ENCODE peak calls at places on chromosomes 12 and 14, in ten cellular contexts. One of them, this sample, is unnamed.

GRCh38 chr14:54893151-54893760 is 9.4 kb downstream of the GCH1 start:
- DNase-seq in mesothelial cell of epicardium: no peak
- DNase-seq in epithelial cell of esophagus: peak
- DNase-seq in posterior cingulate gyrus: no peak
- DNase-seq in SJSA1: peak
- DNase-seq in pulmonary artery endothelial cell: no peak
- DNase-seq in NCI-H446: peak
- DNase-seq in retina: no peak
- DNase-seq in MG63: peak
- DNase-seq in fibroblast of the aortic adventitia: peak
- DNase-seq in this sample: peak

GRCh38 chr14:22898302-22898894 is 15.4 kb downstream of the REM2 start:
- DNase-seq in MG63: no peak
- DNase-seq in epithelial cell of esophagus: peak
- DNase-seq in NCI-H446: no peak
- DNase-seq in mesothelial cell of epicardium: no peak
- DNase-seq in retina: no peak
- DNase-seq in fibroblast of the aortic adventitia: peak
- DNase-seq in posterior cingulate gyrus: no peak
- DNase-seq in SJSA1: peak
- DNase-seq in pulmonary artery endothelial cell: no peak
- DNase-seq in this sample: no peak

GRCh38 chr14:84087986-84088531 is 1441.9 kb upstream of the FLRT2 start:
- DNase-seq in MG63: no peak
- DNase-seq in fibroblast of the aortic adventitia: peak
- DNase-seq in pulmonary artery endothelial cell: no peak
- DNase-seq in posterior cingulate gyrus: no peak
- DNase-seq in retina: no peak
- DNase-seq in SJSA1: no peak
- DNase-seq in mesothelial cell of epicardium: no peak
- DNase-seq in NCI-H446: no peak
- DNase-seq in epithelial cell of esophagus: no peak
- DNase-seq in this sample: peak

GRCh38 chr12:78797201-78797931 is 67.2 kb upstream of the SYT1 start:
- DNase-seq in MG63: no peak
- DNase-seq in epithelial cell of esophagus: peak
- DNase-seq in fibroblast of the aortic adventitia: peak
- DNase-seq in posterior cingulate gyrus: no peak
- DNase-seq in retina: no peak
- DNase-seq in NCI-H446: no peak
- DNase-seq in mesothelial cell of epicardium: no peak
- DNase-seq in SJSA1: no peak
- DNase-seq in pulmonary artery endothelial cell: no peak
- DNase-seq in this sample: no peak

GRCh38 chr12:117028254-117028653 is 71.0 kb downstream of the TESC start:
- DNase-seq in epithelial cell of esophagus: no peak
- DNase-seq in SJSA1: no peak
- DNase-seq in mesothelial cell of epicardium: no peak
- DNase-seq in posterior cingulate gyrus: no peak
- DNase-seq in NCI-H446: no peak
- DNase-seq in retina: no peak
- DNase-seq in pulmonary artery endothelial cell: no peak
- DNase-seq in fibroblast of the aortic adventitia: no peak
- DNase-seq in MG63: no peak
- DNase-seq in this sample: no peak

GRCh38 chr14:77071938-77072388 is 26.1 kb upstream of the CIPC start:
- DNase-seq in NCI-H446: no peak
- DNase-seq in posterior cingulate gyrus: no peak
- DNase-seq in epithelial cell of esophagus: peak
- DNase-seq in mesothelial cell of epicardium: no peak
- DNase-seq in fibroblast of the aortic adventitia: no peak
- DNase-seq in retina: no peak
- DNase-seq in SJSA1: no peak
- DNase-seq in MG63: no peak
- DNase-seq in pulmonary artery endothelial cell: no peak
- DNase-seq in this sample: no peak

GRCh38 chr14:33386140-33386539 is 447.5 kb downstream of the NPAS3 start:
- DNase-seq in MG63: no peak
- DNase-seq in fibroblast of the aortic adventitia: no peak
- DNase-seq in pulmonary artery endothelial cell: no peak
- DNase-seq in epithelial cell of esophagus: no peak
- DNase-seq in NCI-H446: no peak
- DNase-seq in posterior cingulate gyrus: no peak
- DNase-seq in SJSA1: no peak
- DNase-seq in retina: no peak
- DNase-seq in mesothelial cell of epicardium: no peak
- DNase-seq in this sample: no peak

GRCh38 chr12:128783129-128783574 is 40.6 kb downstream of the SLC15A4 start:
- DNase-seq in SJSA1: peak
- DNase-seq in posterior cingulate gyrus: no peak
- DNase-seq in MG63: peak
- DNase-seq in NCI-H446: no peak
- DNase-seq in mesothelial cell of epicardium: no peak
- DNase-seq in fibroblast of the aortic adventitia: peak
- DNase-seq in retina: no peak
- DNase-seq in pulmonary artery endothelial cell: no peak
- DNase-seq in epithelial cell of esophagus: no peak
- DNase-seq in this sample: no peak

GRCh38 chr12:69556383-69556782 is 28.9 kb upstream of the CCT2 start:
- DNase-seq in SJSA1: peak
- DNase-seq in MG63: peak
- DNase-seq in pulmonary artery endothelial cell: no peak
- DNase-seq in NCI-H446: no peak
- DNase-seq in posterior cingulate gyrus: no peak
- DNase-seq in epithelial cell of esophagus: no peak
- DNase-seq in mesothelial cell of epicardium: no peak
- DNase-seq in fibroblast of the aortic adventitia: no peak
- DNase-seq in retina: no peak
- DNase-seq in this sample: no peak

GRCh38 chr14:73173092-73173735 is 36.9 kb downstream of the PSEN1 start:
- DNase-seq in NCI-H446: no peak
- DNase-seq in retina: peak
- DNase-seq in MG63: no peak
- DNase-seq in pulmonary artery endothelial cell: peak
- DNase-seq in posterior cingulate gyrus: no peak
- DNase-seq in epithelial cell of esophagus: peak
- DNase-seq in fibroblast of the aortic adventitia: peak
- DNase-seq in mesothelial cell of epicardium: no peak
- DNase-seq in SJSA1: peak
- DNase-seq in this sample: peak

GRCh38 chr12:102631274-102631673 is 150.9 kb upstream of the IGF1 start:
- DNase-seq in retina: no peak
- DNase-seq in mesothelial cell of epicardium: no peak
- DNase-seq in epithelial cell of esophagus: peak
- DNase-seq in MG63: no peak
- DNase-seq in posterior cingulate gyrus: no peak
- DNase-seq in NCI-H446: no peak
- DNase-seq in SJSA1: peak
- DNase-seq in pulmonary artery endothelial cell: no peak
- DNase-seq in fibroblast of the aortic adventitia: peak
- DNase-seq in this sample: no peak

GRCh38 chr12:101455685-101456084 is 19.5 kb upstream of the SPIC start:
- DNase-seq in mesothelial cell of epicardium: no peak
- DNase-seq in MG63: no peak
- DNase-seq in posterior cingulate gyrus: no peak
- DNase-seq in NCI-H446: no peak
- DNase-seq in epithelial cell of esophagus: no peak
- DNase-seq in pulmonary artery endothelial cell: no peak
- DNase-seq in retina: no peak
- DNase-seq in fibroblast of the aortic adventitia: no peak
- DNase-seq in SJSA1: no peak
- DNase-seq in this sample: no peak

GRCh38 chr14:52067873-52068740 is 752 bp downstream of the NID2 start:
- DNase-seq in SJSA1: peak
- DNase-seq in mesothelial cell of epicardium: peak
- DNase-seq in retina: peak
- DNase-seq in NCI-H446: no peak
- DNase-seq in epithelial cell of esophagus: no peak
- DNase-seq in MG63: no peak
- DNase-seq in pulmonary artery endothelial cell: no peak
- DNase-seq in fibroblast of the aortic adventitia: peak
- DNase-seq in posterior cingulate gyrus: no peak
- DNase-seq in this sample: peak

GRCh38 chr14:37616853-37617252 is 21.4 kb downstream of the TTC6 start:
- DNase-seq in mesothelial cell of epicardium: no peak
- DNase-seq in fibroblast of the aortic adventitia: no peak
- DNase-seq in pulmonary artery endothelial cell: no peak
- DNase-seq in posterior cingulate gyrus: no peak
- DNase-seq in epithelial cell of esophagus: no peak
- DNase-seq in MG63: no peak
- DNase-seq in NCI-H446: no peak
- DNase-seq in retina: no peak
- DNase-seq in SJSA1: no peak
- DNase-seq in this sample: no peak

GRCh38 chr12:100716658-100716948 is 78.0 kb upstream of the ANO4 start:
- DNase-seq in mesothelial cell of epicardium: no peak
- DNase-seq in pulmonary artery endothelial cell: no peak
- DNase-seq in fibroblast of the aortic adventitia: no peak
- DNase-seq in epithelial cell of esophagus: peak
- DNase-seq in posterior cingulate gyrus: no peak
- DNase-seq in NCI-H446: no peak
- DNase-seq in SJSA1: no peak
- DNase-seq in MG63: no peak
- DNase-seq in retina: no peak
- DNase-seq in this sample: no peak

GRCh38 chr12:45728625-45729232 is 777 bp upstream of the ARID2 start:
- DNase-seq in MG63: peak
- DNase-seq in epithelial cell of esophagus: peak
- DNase-seq in mesothelial cell of epicardium: peak
- DNase-seq in SJSA1: peak
- DNase-seq in fibroblast of the aortic adventitia: peak
- DNase-seq in pulmonary artery endothelial cell: peak
- DNase-seq in posterior cingulate gyrus: peak
- DNase-seq in retina: peak
- DNase-seq in NCI-H446: peak
- DNase-seq in this sample: peak

This sample was measured in dermis microvascular lymphatic vessel endothelial cell.